ENCODE peak calls at places on chromosomes 2 and 18, in six cellular contexts. One of them, this sample, is unnamed.

GRCh38 chr18:48994044-48994651 is 43.4 kb upstream of the SMAD7 start:
- DNase-seq in foreskin fibroblast: peak; percentile 59
- DNase-seq in thyroid gland: peak; percentile 55
- DNase-seq in GM06990: no peak
- DNase-seq in endodermal cell: no peak
- DNase-seq in HL-60: no peak
- DNase-seq in this sample: peak; percentile 87

GRCh38 chr2:197307933-197308521 is 2.6 kb downstream of the ANKRD44 start:
- DNase-seq in foreskin fibroblast: no peak
- DNase-seq in thyroid gland: no peak
- DNase-seq in GM06990: peak; percentile 52
- DNase-seq in endodermal cell: no peak
- DNase-seq in HL-60: no peak
- DNase-seq in this sample: no peak

GRCh38 chr2:233818639-233819621 is 35.4 kb downstream of the HJURP start:
- DNase-seq in foreskin fibroblast: no peak
- DNase-seq in thyroid gland: no peak
- DNase-seq in GM06990: no peak
- DNase-seq in endodermal cell: peak; percentile 31
- DNase-seq in HL-60: no peak
- DNase-seq in this sample: no peak

GRCh38 chr2:237590272-237591020 is at the start of gene RAB17:
- DNase-seq in foreskin fibroblast: no peak
- DNase-seq in thyroid gland: peak; percentile 94
- DNase-seq in GM06990: no peak
- DNase-seq in endodermal cell: peak; percentile 88
- DNase-seq in HL-60: no peak
- DNase-seq in this sample: no peak

GRCh38 chr2:43348904-43349725 is 122.7 kb upstream of the ZFP36L2 start:
- DNase-seq in foreskin fibroblast: no peak
- DNase-seq in thyroid gland: no peak
- DNase-seq in GM06990: no peak
- DNase-seq in endodermal cell: no peak
- DNase-seq in HL-60: no peak
- DNase-seq in this sample: no peak

GRCh38 chr2:238061310-238062202 is 755 bp downstream of the SCLY start:
- DNase-seq in foreskin fibroblast: peak; percentile 22
- DNase-seq in thyroid gland: peak; percentile 37
- DNase-seq in GM06990: peak; percentile 50
- DNase-seq in endodermal cell: peak; percentile 83
- DNase-seq in HL-60: peak; percentile 31
- DNase-seq in this sample: peak; percentile 47

GRCh38 chr2:226031962-226032441 is 632.5 kb downstream of the NYAP2 start:
- DNase-seq in foreskin fibroblast: peak; percentile 21
- DNase-seq in thyroid gland: no peak
- DNase-seq in GM06990: no peak
- DNase-seq in endodermal cell: peak; percentile 49
- DNase-seq in HL-60: no peak
- DNase-seq in this sample: peak; percentile 47

GRCh38 chr2:237487496-237487895 is 445 bp downstream of the MLPH start:
- DNase-seq in foreskin fibroblast: no peak
- DNase-seq in thyroid gland: peak; percentile 51
- DNase-seq in GM06990: no peak
- DNase-seq in endodermal cell: no peak
- DNase-seq in HL-60: no peak
- DNase-seq in this sample: no peak

GRCh38 chr2:223101340-223102039 is 49.5 kb downstream of the KCNE4 start:
- DNase-seq in foreskin fibroblast: no peak
- DNase-seq in thyroid gland: no peak
- DNase-seq in GM06990: peak; percentile 19
- DNase-seq in endodermal cell: peak; percentile 90
- DNase-seq in HL-60: peak; percentile 15
- DNase-seq in this sample: peak; percentile 71

GRCh38 chr2:215531284-215531683 is 95.4 kb upstream of the FN1 start:
- DNase-seq in foreskin fibroblast: no peak
- DNase-seq in thyroid gland: no peak
- DNase-seq in GM06990: no peak
- DNase-seq in endodermal cell: no peak
- DNase-seq in HL-60: no peak
- DNase-seq in this sample: peak; percentile 88

GRCh38 chr2:223084873-223085272 is 32.9 kb downstream of the KCNE4 start:
- DNase-seq in foreskin fibroblast: no peak
- DNase-seq in thyroid gland: no peak
- DNase-seq in GM06990: no peak
- DNase-seq in endodermal cell: peak; percentile 61
- DNase-seq in HL-60: no peak
- DNase-seq in this sample: no peak

GRCh38 chr2:205563646-205564045 is 118.7 kb upstream of the NRP2 start:
- DNase-seq in foreskin fibroblast: no peak
- DNase-seq in thyroid gland: peak; percentile 16
- DNase-seq in GM06990: no peak
- DNase-seq in endodermal cell: peak; percentile 84
- DNase-seq in HL-60: peak; percentile 18
- DNase-seq in this sample: peak; percentile 14
- TF ChIP-seq CTCF in foreskin fibroblast: no peak
- TF ChIP-seq CTCF in thyroid gland: no peak
- TF ChIP-seq CTCF in GM06990: peak; percentile 61
- TF ChIP-seq CTCF in endodermal cell: peak; percentile 95
- TF ChIP-seq CTCF in HL-60: peak; percentile 9
- TF ChIP-seq CTCF in this sample: peak; percentile 44

DNA sequence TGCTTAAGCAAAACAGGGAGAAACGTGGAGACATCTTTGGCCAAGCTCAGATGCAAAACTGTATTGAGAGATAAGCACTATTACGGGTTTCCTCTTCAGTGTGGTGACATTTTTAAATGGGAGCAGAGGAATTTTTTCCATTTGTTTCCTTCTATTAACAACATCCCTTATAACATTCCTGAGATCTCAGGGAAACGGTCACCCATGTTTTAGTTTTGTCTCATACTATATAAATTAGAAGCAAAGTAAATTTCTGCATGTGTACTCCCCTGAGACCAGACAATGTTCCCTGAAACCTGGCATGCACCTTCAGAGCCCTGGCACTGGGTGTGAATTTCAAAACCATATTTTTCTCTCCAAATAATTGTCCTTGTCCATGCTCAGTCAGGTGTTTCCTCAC is 57.6 kb upstream of the RNF152 start:
- DNase-seq in foreskin fibroblast: no peak
- DNase-seq in thyroid gland: no peak
- DNase-seq in GM06990: no peak
- DNase-seq in endodermal cell: no peak
- DNase-seq in HL-60: no peak
- DNase-seq in this sample: no peak
- H3K4me3 ChIP-seq in foreskin fibroblast: no peak overlapping the region
- H3K4me3 ChIP-seq in thyroid gland: no peak overlapping the region
- H3K4me3 ChIP-seq in GM06990: no peak overlapping the region
- H3K4me3 ChIP-seq in endodermal cell: no peak overlapping the region
- H3K4me3 ChIP-seq in HL-60: no peak overlapping the region
- H3K4me3 ChIP-seq in this sample: no peak overlapping the region

DNA sequence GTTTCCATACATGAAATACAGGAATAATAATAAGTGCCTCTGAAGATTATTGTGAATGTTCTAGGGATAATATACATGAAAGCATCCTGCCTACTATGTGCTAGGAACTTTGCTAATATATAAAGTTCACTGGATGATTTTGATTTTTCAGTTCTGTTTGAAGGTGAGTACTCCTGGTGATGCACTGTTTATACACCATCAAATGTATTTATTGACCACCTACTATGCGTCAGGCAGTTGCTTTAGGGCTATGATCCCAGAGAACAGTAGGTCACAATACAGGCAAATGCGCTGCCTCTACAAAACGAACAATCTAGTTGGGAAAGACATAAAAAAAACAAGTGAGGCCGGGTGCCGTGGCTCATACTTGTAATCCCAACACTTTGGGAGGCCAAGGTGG is 10.7 kb downstream of the TXNDC9 start:
- DNase-seq in foreskin fibroblast: no peak
- DNase-seq in thyroid gland: no peak
- DNase-seq in GM06990: no peak
- DNase-seq in endodermal cell: no peak
- DNase-seq in HL-60: no peak
- DNase-seq in this sample: no peak
- TF ChIP-seq CTCF in foreskin fibroblast: no peak
- TF ChIP-seq CTCF in thyroid gland: no peak
- TF ChIP-seq CTCF in GM06990: no peak
- TF ChIP-seq CTCF in endodermal cell: no peak
- TF ChIP-seq CTCF in HL-60: no peak
- TF ChIP-seq CTCF in this sample: no peak

DNA sequence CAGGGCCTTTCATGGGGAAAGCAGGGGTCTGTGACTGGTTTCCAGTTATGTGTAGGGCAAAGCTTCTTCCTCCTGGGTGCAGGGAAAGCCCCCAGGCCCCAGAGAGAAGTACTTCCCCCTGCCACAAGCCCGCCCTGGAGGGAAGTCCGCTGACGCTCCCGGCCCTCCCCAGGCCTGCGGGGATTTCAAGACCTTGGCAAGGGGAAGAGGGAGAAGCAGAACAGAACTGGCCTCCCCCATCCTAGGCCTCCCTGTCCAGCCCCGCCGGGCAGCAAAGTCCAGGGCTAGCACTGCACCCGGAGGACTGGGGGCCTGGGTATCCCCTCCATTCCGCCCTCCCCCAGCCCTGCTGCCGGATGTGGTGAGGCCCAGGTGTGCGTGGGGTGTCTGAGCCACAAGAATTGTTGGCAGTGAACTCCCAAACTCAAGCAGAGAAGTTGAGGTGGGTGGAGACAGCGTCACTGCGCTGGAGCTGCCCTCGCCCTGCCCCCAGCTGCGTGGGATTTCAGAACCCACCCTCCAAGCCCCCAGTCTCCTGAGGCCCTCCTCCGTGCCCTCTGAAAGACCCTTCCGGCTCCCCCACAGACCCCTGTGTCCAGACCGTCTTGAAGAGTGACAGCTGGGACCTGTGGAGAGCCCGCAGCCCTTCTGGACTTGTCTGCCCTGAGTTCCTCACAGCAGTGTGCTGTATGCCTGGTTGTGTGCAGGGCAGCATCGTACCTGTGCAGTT is 1.1 kb upstream of the DUSP2 start:
- DNase-seq in foreskin fibroblast: no peak
- DNase-seq in thyroid gland: peak; percentile 4
- DNase-seq in GM06990: peak; percentile 93
- DNase-seq in endodermal cell: peak; percentile 44
- DNase-seq in HL-60: peak; percentile 90
- DNase-seq in this sample: no peak
- H3K4me3 ChIP-seq in foreskin fibroblast: no peak overlapping the region
- H3K4me3 ChIP-seq in thyroid gland: no peak overlapping the region
- H3K4me3 ChIP-seq in GM06990: peak overlapping the region; percentile 41
- H3K4me3 ChIP-seq in endodermal cell: no peak overlapping the region
- H3K4me3 ChIP-seq in HL-60: peak overlapping the region; percentile 58
- H3K4me3 ChIP-seq in this sample: no peak overlapping the region

GRCh38 chr2:81266106-81266505 is 961.6 kb upstream of the LRRTM1 start:
- DNase-seq in foreskin fibroblast: no peak
- DNase-seq in thyroid gland: no peak
- DNase-seq in GM06990: no peak
- DNase-seq in endodermal cell: peak; percentile 67
- DNase-seq in HL-60: no peak
- DNase-seq in this sample: no peak
- TF ChIP-seq CTCF in foreskin fibroblast: no peak
- TF ChIP-seq CTCF in thyroid gland: no peak
- TF ChIP-seq CTCF in GM06990: no peak
- TF ChIP-seq CTCF in endodermal cell: peak; percentile 84
- TF ChIP-seq CTCF in HL-60: peak; percentile 13
- TF ChIP-seq CTCF in this sample: no peak

DNA sequence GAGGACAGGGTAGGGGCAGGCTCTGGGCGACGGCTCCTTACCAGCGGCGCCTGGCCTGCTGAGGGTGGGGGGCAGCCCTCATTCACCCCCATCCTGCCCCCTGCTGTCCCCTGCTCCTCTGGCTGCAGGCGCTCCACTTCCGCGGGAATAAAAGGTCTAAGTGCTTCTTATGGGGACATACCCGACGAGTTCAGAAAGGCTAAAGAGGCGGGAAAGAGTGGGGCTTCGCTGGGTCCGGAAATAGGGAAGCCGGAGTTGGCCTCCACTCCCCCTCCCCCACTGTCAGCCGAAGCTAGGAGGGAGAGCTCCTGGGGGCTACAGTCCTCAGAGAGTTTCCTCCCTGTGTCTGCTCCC is 7.1 kb downstream of the GAD1 start:
- DNase-seq in foreskin fibroblast: no peak
- DNase-seq in thyroid gland: no peak
- DNase-seq in GM06990: no peak
- DNase-seq in endodermal cell: no peak
- DNase-seq in HL-60: no peak
- DNase-seq in this sample: no peak
- H3K4me3 ChIP-seq in foreskin fibroblast: no peak overlapping the region
- H3K4me3 ChIP-seq in thyroid gland: no peak overlapping the region
- H3K4me3 ChIP-seq in GM06990: no peak overlapping the region
- H3K4me3 ChIP-seq in endodermal cell: no peak overlapping the region
- H3K4me3 ChIP-seq in HL-60: no peak overlapping the region
- H3K4me3 ChIP-seq in this sample: no peak overlapping the region

DNA sequence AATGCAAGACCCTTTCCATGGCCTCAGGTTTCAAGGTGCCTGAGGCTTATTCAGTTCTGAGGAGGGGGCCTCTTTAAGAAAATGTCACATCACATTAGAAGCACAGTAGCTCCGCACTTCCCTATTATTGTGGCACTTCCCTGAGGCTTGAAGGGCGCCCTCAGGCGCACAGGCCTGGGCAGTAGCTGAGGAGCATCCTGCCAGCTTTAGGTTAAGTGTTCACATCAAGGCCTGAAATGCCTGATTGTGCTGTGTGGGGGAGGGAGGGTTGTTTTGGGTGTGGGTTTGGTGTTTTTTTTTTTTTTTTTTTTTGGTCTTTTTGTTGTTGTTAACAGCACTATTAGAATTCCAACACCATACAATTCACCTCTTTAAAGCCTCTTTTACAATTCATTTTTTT is 107.9 kb downstream of the CABLES1 start:
- DNase-seq in foreskin fibroblast: no peak
- DNase-seq in thyroid gland: no peak
- DNase-seq in GM06990: no peak
- DNase-seq in endodermal cell: peak; percentile 78
- DNase-seq in HL-60: peak; percentile 82
- DNase-seq in this sample: no peak
- TF ChIP-seq CTCF in foreskin fibroblast: no peak
- TF ChIP-seq CTCF in thyroid gland: no peak
- TF ChIP-seq CTCF in GM06990: no peak
- TF ChIP-seq CTCF in endodermal cell: peak; percentile 61
- TF ChIP-seq CTCF in HL-60: peak; percentile 91
- TF ChIP-seq CTCF in this sample: no peak

GRCh38 chr18:12036201-12036751 is 55.0 kb downstream of the IMPA2 start:
- DNase-seq in foreskin fibroblast: no peak
- DNase-seq in thyroid gland: no peak
- DNase-seq in GM06990: no peak
- DNase-seq in endodermal cell: no peak
- DNase-seq in HL-60: no peak
- DNase-seq in this sample: no peak
- H3K4me3 ChIP-seq in foreskin fibroblast: no peak overlapping the region
- H3K4me3 ChIP-seq in thyroid gland: no peak overlapping the region
- H3K4me3 ChIP-seq in GM06990: no peak overlapping the region
- H3K4me3 ChIP-seq in endodermal cell: no peak overlapping the region
- H3K4me3 ChIP-seq in HL-60: no peak overlapping the region
- H3K4me3 ChIP-seq in this sample: no peak overlapping the region

This sample was measured in choroid plexus epithelial cell.